ENCODE peak calls at places on chromosomes 11 and 22, in six cellular contexts. One of them, this sample, is unnamed.

GRCh38 chr22:45127866-45128265 is 35.9 kb upstream of the NUP50 start:
- DNase-seq in stimulated activated CD8-positive, alpha-beta memory T cell treated with anti-CD3 and anti-CD28 coated beads, Interleukin-4, amount 100 ng/mL, for 1 hour: no peak
- DNase-seq in hippocampal formation: no peak
- DNase-seq in HTR-8/SVneo: no peak
- DNase-seq in MCF 10A: peak
- DNase-seq in hepatic stellate cell: peak
- DNase-seq in this sample: no peak

GRCh38 chr11:100776212-100776896 is 89.3 kb downstream of the ARHGAP42 start:
- DNase-seq in stimulated activated CD8-positive, alpha-beta memory T cell treated with anti-CD3 and anti-CD28 coated beads, Interleukin-4, amount 100 ng/mL, for 1 hour: no peak
- DNase-seq in hippocampal formation: no peak
- DNase-seq in HTR-8/SVneo: no peak
- DNase-seq in MCF 10A: peak
- DNase-seq in hepatic stellate cell: peak
- DNase-seq in this sample: no peak

GRCh38 chr11:35167451-35167954 is 28.5 kb downstream of the CD44 start:
- DNase-seq in stimulated activated CD8-positive, alpha-beta memory T cell treated with anti-CD3 and anti-CD28 coated beads, Interleukin-4, amount 100 ng/mL, for 1 hour: no peak
- DNase-seq in hippocampal formation: no peak
- DNase-seq in HTR-8/SVneo: no peak
- DNase-seq in MCF 10A: no peak
- DNase-seq in hepatic stellate cell: no peak
- DNase-seq in this sample: no peak

GRCh38 chr11:40381481-40381880 is 1078.0 kb downstream of the LRRC4C start:
- DNase-seq in stimulated activated CD8-positive, alpha-beta memory T cell treated with anti-CD3 and anti-CD28 coated beads, Interleukin-4, amount 100 ng/mL, for 1 hour: no peak
- DNase-seq in hippocampal formation: no peak
- DNase-seq in HTR-8/SVneo: no peak
- DNase-seq in MCF 10A: no peak
- DNase-seq in hepatic stellate cell: no peak
- DNase-seq in this sample: no peak

GRCh38 chr22:17264321-17265052 is 45.3 kb upstream of the ADA2 start:
- DNase-seq in stimulated activated CD8-positive, alpha-beta memory T cell treated with anti-CD3 and anti-CD28 coated beads, Interleukin-4, amount 100 ng/mL, for 1 hour: no peak
- DNase-seq in hippocampal formation: no peak
- DNase-seq in HTR-8/SVneo: peak
- DNase-seq in MCF 10A: no peak
- DNase-seq in hepatic stellate cell: no peak
- DNase-seq in this sample: peak

GRCh38 chr11:134124660-134125451 is 56.0 kb downstream of the JAM3 start:
- DNase-seq in stimulated activated CD8-positive, alpha-beta memory T cell treated with anti-CD3 and anti-CD28 coated beads, Interleukin-4, amount 100 ng/mL, for 1 hour: no peak
- DNase-seq in hippocampal formation: peak
- DNase-seq in HTR-8/SVneo: no peak
- DNase-seq in MCF 10A: no peak
- DNase-seq in hepatic stellate cell: peak
- DNase-seq in this sample: no peak

GRCh38 chr11:94781822-94782221 is 13.7 kb downstream of the AMOTL1 start:
- DNase-seq in stimulated activated CD8-positive, alpha-beta memory T cell treated with anti-CD3 and anti-CD28 coated beads, Interleukin-4, amount 100 ng/mL, for 1 hour: no peak
- DNase-seq in hippocampal formation: no peak
- DNase-seq in HTR-8/SVneo: no peak
- DNase-seq in MCF 10A: no peak
- DNase-seq in hepatic stellate cell: peak
- DNase-seq in this sample: no peak

GRCh38 chr22:42816339-42816738 is 40.7 kb downstream of the ARFGAP3 start:
- DNase-seq in stimulated activated CD8-positive, alpha-beta memory T cell treated with anti-CD3 and anti-CD28 coated beads, Interleukin-4, amount 100 ng/mL, for 1 hour: no peak
- DNase-seq in hippocampal formation: no peak
- DNase-seq in HTR-8/SVneo: no peak
- DNase-seq in MCF 10A: no peak
- DNase-seq in hepatic stellate cell: no peak
- DNase-seq in this sample: no peak

GRCh38 chr11:57490456-57491248 is 24.9 kb downstream of the SLC43A1 start:
- DNase-seq in stimulated activated CD8-positive, alpha-beta memory T cell treated with anti-CD3 and anti-CD28 coated beads, Interleukin-4, amount 100 ng/mL, for 1 hour: no peak
- DNase-seq in hippocampal formation: no peak
- DNase-seq in HTR-8/SVneo: no peak
- DNase-seq in MCF 10A: peak
- DNase-seq in hepatic stellate cell: no peak
- DNase-seq in this sample: no peak

GRCh38 chr22:24112188-24112587 is 69.1 kb upstream of the SUSD2 start:
- DNase-seq in stimulated activated CD8-positive, alpha-beta memory T cell treated with anti-CD3 and anti-CD28 coated beads, Interleukin-4, amount 100 ng/mL, for 1 hour: no peak
- DNase-seq in hippocampal formation: no peak
- DNase-seq in HTR-8/SVneo: no peak
- DNase-seq in MCF 10A: no peak
- DNase-seq in hepatic stellate cell: no peak
- DNase-seq in this sample: no peak

GRCh38 chr22:31178859-31179258 is 18.9 kb downstream of the RNF185 start:
- DNase-seq in stimulated activated CD8-positive, alpha-beta memory T cell treated with anti-CD3 and anti-CD28 coated beads, Interleukin-4, amount 100 ng/mL, for 1 hour: no peak
- DNase-seq in hippocampal formation: no peak
- DNase-seq in HTR-8/SVneo: no peak
- DNase-seq in MCF 10A: no peak
- DNase-seq in hepatic stellate cell: no peak
- DNase-seq in this sample: no peak

GRCh38 chr22:27985323-27986275 is 66.5 kb upstream of the PITPNB start:
- DNase-seq in stimulated activated CD8-positive, alpha-beta memory T cell treated with anti-CD3 and anti-CD28 coated beads, Interleukin-4, amount 100 ng/mL, for 1 hour: no peak
- DNase-seq in hippocampal formation: no peak
- DNase-seq in HTR-8/SVneo: no peak
- DNase-seq in MCF 10A: no peak
- DNase-seq in hepatic stellate cell: no peak
- DNase-seq in this sample: no peak

GRCh38 chr11:1622076-1622475 is at the start of gene KRTAP5-4:
- DNase-seq in stimulated activated CD8-positive, alpha-beta memory T cell treated with anti-CD3 and anti-CD28 coated beads, Interleukin-4, amount 100 ng/mL, for 1 hour: no peak
- DNase-seq in hippocampal formation: no peak
- DNase-seq in HTR-8/SVneo: no peak
- DNase-seq in MCF 10A: no peak
- DNase-seq in hepatic stellate cell: no peak
- DNase-seq in this sample: no peak

GRCh38 chr11:2867722-2868548 is 17.6 kb downstream of the CDKN1C start:
- DNase-seq in stimulated activated CD8-positive, alpha-beta memory T cell treated with anti-CD3 and anti-CD28 coated beads, Interleukin-4, amount 100 ng/mL, for 1 hour: no peak
- DNase-seq in hippocampal formation: peak
- DNase-seq in HTR-8/SVneo: no peak
- DNase-seq in MCF 10A: no peak
- DNase-seq in hepatic stellate cell: no peak
- DNase-seq in this sample: peak

GRCh38 chr11:79321282-79321681 is 119.5 kb downstream of the TENM4 start:
- DNase-seq in stimulated activated CD8-positive, alpha-beta memory T cell treated with anti-CD3 and anti-CD28 coated beads, Interleukin-4, amount 100 ng/mL, for 1 hour: no peak
- DNase-seq in hippocampal formation: no peak
- DNase-seq in HTR-8/SVneo: no peak
- DNase-seq in MCF 10A: no peak
- DNase-seq in hepatic stellate cell: no peak
- DNase-seq in this sample: no peak

GRCh38 chr11:8368194-8368593 is 104.5 kb upstream of the LMO1 start:
- DNase-seq in stimulated activated CD8-positive, alpha-beta memory T cell treated with anti-CD3 and anti-CD28 coated beads, Interleukin-4, amount 100 ng/mL, for 1 hour: no peak
- DNase-seq in hippocampal formation: no peak
- DNase-seq in HTR-8/SVneo: no peak
- DNase-seq in MCF 10A: no peak
- DNase-seq in hepatic stellate cell: no peak
- DNase-seq in this sample: no peak

GRCh38 chr11:32659672-32660071 is 76.0 kb downstream of the EIF3M start:
- DNase-seq in stimulated activated CD8-positive, alpha-beta memory T cell treated with anti-CD3 and anti-CD28 coated beads, Interleukin-4, amount 100 ng/mL, for 1 hour: no peak
- DNase-seq in hippocampal formation: no peak
- DNase-seq in HTR-8/SVneo: no peak
- DNase-seq in MCF 10A: no peak
- DNase-seq in hepatic stellate cell: no peak
- DNase-seq in this sample: no peak

GRCh38 chr11:12088047-12088481 is 22.3 kb upstream of the MICAL2 start:
- DNase-seq in stimulated activated CD8-positive, alpha-beta memory T cell treated with anti-CD3 and anti-CD28 coated beads, Interleukin-4, amount 100 ng/mL, for 1 hour: no peak
- DNase-seq in hippocampal formation: peak
- DNase-seq in HTR-8/SVneo: no peak
- DNase-seq in MCF 10A: peak
- DNase-seq in hepatic stellate cell: no peak
- DNase-seq in this sample: peak

GRCh38 chr11:130121430-130121978 is 38.1 kb upstream of the ST14 start:
- DNase-seq in stimulated activated CD8-positive, alpha-beta memory T cell treated with anti-CD3 and anti-CD28 coated beads, Interleukin-4, amount 100 ng/mL, for 1 hour: no peak
- DNase-seq in hippocampal formation: no peak
- DNase-seq in HTR-8/SVneo: no peak
- DNase-seq in MCF 10A: peak
- DNase-seq in hepatic stellate cell: peak
- DNase-seq in this sample: no peak

GRCh38 chr11:69834811-69835800 is 15.9 kb upstream of the FGF3 start:
- DNase-seq in stimulated activated CD8-positive, alpha-beta memory T cell treated with anti-CD3 and anti-CD28 coated beads, Interleukin-4, amount 100 ng/mL, for 1 hour: no peak
- DNase-seq in hippocampal formation: no peak
- DNase-seq in HTR-8/SVneo: no peak
- DNase-seq in MCF 10A: no peak
- DNase-seq in hepatic stellate cell: no peak
- DNase-seq in this sample: no peak

GRCh38 chr11:93668171-93668570 is 6.7 kb downstream of the CEP295 start:
- DNase-seq in stimulated activated CD8-positive, alpha-beta memory T cell treated with anti-CD3 and anti-CD28 coated beads, Interleukin-4, amount 100 ng/mL, for 1 hour: no peak
- DNase-seq in hippocampal formation: no peak
- DNase-seq in HTR-8/SVneo: no peak
- DNase-seq in MCF 10A: no peak
- DNase-seq in hepatic stellate cell: no peak
- DNase-seq in this sample: no peak

This sample was measured in pons.